ENCODE peak calls at places on chromosomes 2 and 18, in seven cellular contexts. D is A549, W is Panc1, H is HCT116, P is SK-N-SH, A is HepG2, E is GM12878. V is an unnamed sample.

GRCh38 chr2:101763496-101764333 is 66.2 kb downstream of the MAP4K4 start:
- DNase-seq in D (no peak), W (no peak), H (no peak), P (no peak), A (peak; percentile 96), E (no peak), V (no peak)

GRCh38 chr2:3263487-3263886 is 114.1 kb downstream of the EIPR1 start:
- DNase-seq in D (no peak), W (no peak), H (no peak), P (no peak), A (no peak), E (no peak), V (no peak)

GRCh38 chr2:142033393-142033792 is 97.4 kb downstream of the LRP1B start:
- DNase-seq in D (no peak), W (no peak), H (no peak), P (no peak), A (no peak), E (no peak), V (no peak)

GRCh38 chr2:206275274-206276160 is 1.1 kb downstream of the ZDBF2 start:
- DNase-seq in D (no peak), W (no peak), H (no peak), P (peak; percentile 40), A (no peak), E (peak; percentile 55), V (no peak)

GRCh38 chr2:120367649-120368048 is 21.7 kb downstream of the INHBB start:
- DNase-seq in D (no peak), W (no peak), H (no peak), P (no peak), A (no peak), E (no peak), V (no peak)

GRCh38 chr2:105395691-105396090 is 3.2 kb downstream of the FHL2 start:
- DNase-seq in D (no peak), W (no peak), H (no peak), P (no peak), A (no peak), E (no peak), V (no peak)

GRCh38 chr2:47868611-47869352 is 37.5 kb downstream of the FBXO11 start:
- DNase-seq in D (no peak), W (no peak), H (no peak), P (no peak), A (no peak), E (no peak), V (no peak)

GRCh38 chr2:218888341-218888740 is 7.7 kb downstream of the WNT10A start:
- DNase-seq in D (no peak), W (no peak), H (no peak), P (no peak), A (no peak), E (no peak), V (no peak)

GRCh38 chr2:124264496-124265160 is 239.5 kb downstream of the CNTNAP5 start:
- DNase-seq in D (no peak), W (no peak), H (no peak), P (no peak), A (no peak), E (no peak), V (no peak)

GRCh38 chr2:102050854-102051391 is 59.2 kb downstream of the IL1R2 start:
- DNase-seq in D (no peak), W (no peak), H (no peak), P (no peak), A (peak; percentile 33), E (no peak), V (peak; percentile 61)

GRCh38 chr2:67772216-67773180 is 290.3 kb downstream of the C1D start:
- DNase-seq in D (no peak), W (no peak), H (no peak), P (no peak), A (no peak), E (no peak), V (no peak)

GRCh38 chr2:86301711-86302202 is 35.7 kb downstream of the REEP1 start:
- DNase-seq in D (no peak), W (no peak), H (no peak), P (no peak), A (no peak), E (no peak), V (no peak)

GRCh38 chr2:99403084-99403483 is 65.9 kb downstream of the EIF5B start:
- DNase-seq in D (no peak), W (no peak), H (no peak), P (no peak), A (peak; percentile 23), E (no peak), V (no peak)

GRCh38 chr18:48161201-48161910 is 230.9 kb upstream of the SMAD2 start:
- DNase-seq in D (peak; percentile 35), W (no peak), H (no peak), P (peak; percentile 97), A (no peak), E (no peak), V (peak; percentile 85)

GRCh38 chr2:240911641-240912265 is 5.6 kb downstream of the CROCC2 start:
- DNase-seq in D (no peak), W (no peak), H (no peak), P (no peak), A (no peak), E (no peak), V (no peak)

GRCh38 chr18:3526421-3527354 is 76.7 kb downstream of the TGIF1 start:
- DNase-seq in D (no peak), W (no peak), H (no peak), P (peak; percentile 29), A (peak; percentile 77), E (peak; percentile 35), V (peak; percentile 86)

GRCh38 chr2:233414273-233414654 is 60.0 kb downstream of the DGKD start:
- DNase-seq in D (no peak), W (no peak), H (peak; percentile 50), P (no peak), A (no peak), E (no peak), V (no peak)

GRCh38 chr2:62364786-62365185 is 141.2 kb downstream of the TMEM17 start:
- DNase-seq in D (no peak), W (no peak), H (no peak), P (peak; percentile 58), A (no peak), E (no peak), V (no peak)

GRCh38 chr2:55965966-55966365 is 42.4 kb upstream of the EFEMP1 start:
- DNase-seq in D (no peak), W (no peak), H (no peak), P (no peak), A (no peak), E (no peak), V (no peak)

GRCh38 chr2:238344517-238344916 is 24.2 kb downstream of the TRAF3IP1 start:
- DNase-seq in D (no peak), W (no peak), H (no peak), P (no peak), A (no peak), E (no peak), V (no peak)

GRCh38 chr18:23588836-23589560 is 2.7 kb upstream of the NPC1 start:
- DNase-seq in D (no peak), W (no peak), H (no peak), P (no peak), A (peak; percentile 31), E (no peak), V (no peak)

GRCh38 chr2:235300368-235301201 is 193.3 kb upstream of the AGAP1 start:
- DNase-seq in D (no peak), W (no peak), H (no peak), P (no peak), A (no peak), E (no peak), V (no peak)

GRCh38 chr2:39682078-39682477 is 16.4 kb downstream of the TMEM178A start:
- DNase-seq in D (no peak), W (no peak), H (no peak), P (no peak), A (no peak), E (no peak), V (no peak)
- TF ChIP-seq REST in D (no peak), W (no peak), H (no peak), P (no peak), A (no peak), E (no peak), V (no peak)

GRCh38 chr2:217256261-217256660 is 396.4 kb upstream of the TNP1 start:
- DNase-seq in D (no peak), W (no peak), H (no peak), P (no peak), A (no peak), E (no peak), V (no peak)
- TF ChIP-seq REST in D (no peak), W (no peak), H (no peak), P (no peak), A (no peak), E (no peak), V (no peak)

DNA sequence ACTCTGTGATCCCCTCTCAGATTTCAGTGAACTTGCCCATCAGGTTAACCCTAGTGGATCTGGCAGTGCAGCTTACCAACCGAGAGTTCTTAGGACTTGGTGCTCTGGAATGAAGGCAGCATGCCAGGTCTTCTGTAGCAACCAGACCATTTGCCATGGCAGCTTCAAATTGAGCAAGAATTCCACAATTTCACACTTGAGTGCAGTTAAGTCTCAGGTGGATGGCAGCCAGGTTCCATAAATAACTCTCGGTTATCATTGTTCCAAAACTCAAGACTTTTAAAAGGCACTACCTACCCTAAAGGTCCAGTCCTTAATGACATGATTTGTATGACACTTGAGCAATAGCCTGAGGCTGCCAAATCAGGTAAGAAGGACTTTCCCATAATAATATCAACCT is 48.1 kb downstream of the GALNT3 start:
- DNase-seq in D (no peak), W (no peak), H (no peak), P (no peak), A (no peak), E (no peak), V (no peak)
- TF ChIP-seq REST in D (no peak), W (no peak), H (no peak), P (no peak), A (no peak), E (no peak), V (no peak)

GRCh38 chr2:111155610-111156009 is 34.9 kb downstream of the BCL2L11 start:
- DNase-seq in D (no peak), W (no peak), H (no peak), P (no peak), A (peak; percentile 81), E (no peak), V (no peak)
- TF ChIP-seq REST in D (no peak), W (no peak), H (no peak), P (no peak), A (no peak), E (no peak), V (no peak)

GRCh38 chr2:201116959-201117734 is 1.2 kb downstream of the CFLAR start:
- DNase-seq in D (peak; percentile 49), W (peak; percentile 69), H (peak; percentile 59), P (no peak), A (peak; percentile 84), E (no peak), V (peak; percentile 71)
- TF ChIP-seq REST in D (no peak), W (no peak), H (no peak), P (no peak), A (no peak), E (no peak), V (no peak)

GRCh38 chr2:121755237-121756111 is at the start of gene TSN:
- DNase-seq in D (peak; percentile 81), W (peak; percentile 82), H (peak; percentile 94), P (peak; percentile 95), A (peak; percentile 97), E (peak; percentile 84), V (peak; percentile 95)

DNA sequence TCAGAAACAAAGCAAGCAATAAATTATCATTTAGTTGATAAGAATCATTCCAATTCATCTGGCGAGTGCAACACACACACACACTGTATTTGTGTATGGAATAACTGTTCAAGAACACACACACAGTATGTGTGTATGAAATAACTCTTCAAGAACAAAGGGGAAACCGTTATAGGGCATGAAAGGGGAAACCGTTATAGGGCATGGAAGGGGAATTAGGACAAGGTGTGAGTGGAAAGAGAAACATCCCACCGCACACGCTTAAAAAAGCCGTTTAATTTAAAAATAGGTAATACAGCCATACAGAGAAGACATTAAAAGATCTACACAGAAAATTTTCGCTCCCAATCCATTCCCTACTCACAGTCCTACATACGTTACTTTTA is 607 bp upstream of the TSN start:
- DNase-seq in D (no peak), W (no peak), H (no peak), P (no peak), A (no peak), E (no peak), V (no peak)
- TF ChIP-seq REST in D (no peak), W (no peak), H (no peak), P (no peak), A (no peak), E (no peak), V (no peak)

V was measured in K562.